ENCODE peak calls at places on chromosomes 3 and 15, in six cellular contexts. One of them, this sample, is unnamed.

GRCh38 chr15:77027697-77028450 is 32.9 kb downstream of the PSTPIP1 start:
- DNase-seq in GM23248: no peak
- DNase-seq in ovary: no peak
- DNase-seq in A549: no peak
- DNase-seq in PC-3: no peak
- DNase-seq in PC-9: no peak
- DNase-seq in this sample: no peak

GRCh38 chr3:114454592-114455251 is 160.9 kb downstream of the TIGIT start:
- DNase-seq in GM23248: peak; percentile 37
- DNase-seq in ovary: peak; percentile 43
- DNase-seq in A549: no peak
- DNase-seq in PC-3: no peak
- DNase-seq in PC-9: no peak
- DNase-seq in this sample: no peak

GRCh38 chr3:188571531-188572115 is 417.7 kb downstream of the LPP start:
- DNase-seq in GM23248: no peak
- DNase-seq in ovary: no peak
- DNase-seq in A549: no peak
- DNase-seq in PC-3: no peak
- DNase-seq in PC-9: no peak
- DNase-seq in this sample: no peak

GRCh38 chr15:101092867-101093202 is 159.0 kb downstream of the CHSY1 start:
- DNase-seq in GM23248: no peak
- DNase-seq in ovary: no peak
- DNase-seq in A549: no peak
- DNase-seq in PC-3: no peak
- DNase-seq in PC-9: no peak
- DNase-seq in this sample: no peak

GRCh38 chr3:183182732-183183610 is 20.4 kb upstream of the LAMP3 start:
- DNase-seq in GM23248: no peak
- DNase-seq in ovary: no peak
- DNase-seq in A549: no peak
- DNase-seq in PC-3: peak; percentile 42
- DNase-seq in PC-9: no peak
- DNase-seq in this sample: peak; percentile 49

GRCh38 chr3:177250108-177250507 is 52.8 kb upstream of the TBL1XR1 start:
- DNase-seq in GM23248: no peak
- DNase-seq in ovary: no peak
- DNase-seq in A549: no peak
- DNase-seq in PC-3: no peak
- DNase-seq in PC-9: no peak
- DNase-seq in this sample: no peak

GRCh38 chr3:188950832-188951489 is 220.8 kb upstream of the TPRG1 start:
- DNase-seq in GM23248: peak; percentile 98
- DNase-seq in ovary: peak; percentile 82
- DNase-seq in A549: peak; percentile 92
- DNase-seq in PC-3: peak; percentile 97
- DNase-seq in PC-9: peak; percentile 79
- DNase-seq in this sample: peak; percentile 93

GRCh38 chr3:171825222-171825828 is 15.0 kb upstream of the PLD1 start:
- DNase-seq in GM23248: peak; percentile 88
- DNase-seq in ovary: no peak
- DNase-seq in A549: peak; percentile 60
- DNase-seq in PC-3: no peak
- DNase-seq in PC-9: no peak
- DNase-seq in this sample: no peak

GRCh38 chr3:124107074-124107473 is 115.2 kb upstream of the ROPN1 start:
- DNase-seq in GM23248: peak; percentile 45
- DNase-seq in ovary: no peak
- DNase-seq in A549: no peak
- DNase-seq in PC-3: no peak
- DNase-seq in PC-9: no peak
- DNase-seq in this sample: no peak

GRCh38 chr3:16824085-16824696 is 60.6 kb upstream of the PLCL2 start:
- DNase-seq in GM23248: no peak
- DNase-seq in ovary: no peak
- DNase-seq in A549: no peak
- DNase-seq in PC-3: no peak
- DNase-seq in PC-9: no peak
- DNase-seq in this sample: no peak

GRCh38 chr15:86073281-86073680 is 6.4 kb upstream of the AGBL1 start:
- DNase-seq in GM23248: no peak
- DNase-seq in ovary: no peak
- DNase-seq in A549: no peak
- DNase-seq in PC-3: no peak
- DNase-seq in PC-9: no peak
- DNase-seq in this sample: no peak

GRCh38 chr15:57149196-57149595 is 227.1 kb upstream of the CGNL1 start:
- DNase-seq in GM23248: peak; percentile 61
- DNase-seq in ovary: no peak
- DNase-seq in A549: no peak
- DNase-seq in PC-3: no peak
- DNase-seq in PC-9: no peak
- DNase-seq in this sample: no peak

GRCh38 chr3:65905648-65906211 is 133.0 kb downstream of the MAGI1 start:
- DNase-seq in GM23248: peak; percentile 46
- DNase-seq in ovary: no peak
- DNase-seq in A549: no peak
- DNase-seq in PC-3: no peak
- DNase-seq in PC-9: no peak
- DNase-seq in this sample: no peak

GRCh38 chr3:172153335-172153861 is 114.0 kb downstream of the FNDC3B start:
- DNase-seq in GM23248: peak; percentile 99
- DNase-seq in ovary: peak; percentile 86
- DNase-seq in A549: peak; percentile 83
- DNase-seq in PC-3: peak; percentile 97
- DNase-seq in PC-9: peak; percentile 92
- DNase-seq in this sample: peak; percentile 99

GRCh38 chr15:58440922-58441321 is 9.1 kb downstream of the LIPC start:
- DNase-seq in GM23248: no peak
- DNase-seq in ovary: no peak
- DNase-seq in A549: peak; percentile 85
- DNase-seq in PC-3: peak; percentile 72
- DNase-seq in PC-9: peak; percentile 83
- DNase-seq in this sample: no peak

GRCh38 chr3:62875103-62876002 is at the start of gene CADPS:
- DNase-seq in GM23248: peak; percentile 78
- DNase-seq in ovary: peak; percentile 30
- DNase-seq in A549: no peak
- DNase-seq in PC-3: no peak
- DNase-seq in PC-9: no peak
- DNase-seq in this sample: peak; percentile 21

GRCh38 chr3:188389711-188390346 is 235.9 kb downstream of the LPP start:
- DNase-seq in GM23248: peak; percentile 55
- DNase-seq in ovary: no peak
- DNase-seq in A549: no peak
- DNase-seq in PC-3: no peak
- DNase-seq in PC-9: no peak
- DNase-seq in this sample: no peak

GRCh38 chr3:140164922-140165590 is 230.1 kb downstream of the CLSTN2 start:
- DNase-seq in GM23248: no peak
- DNase-seq in ovary: no peak
- DNase-seq in A549: no peak
- DNase-seq in PC-3: peak; percentile 2
- DNase-seq in PC-9: no peak
- DNase-seq in this sample: peak; percentile 75

GRCh38 chr3:146640955-146641867 is 36.1 kb upstream of the PLSCR5 start:
- DNase-seq in GM23248: peak; percentile 61
- DNase-seq in ovary: no peak
- DNase-seq in A549: peak; percentile 61
- DNase-seq in PC-3: peak; percentile 77
- DNase-seq in PC-9: peak; percentile 32
- DNase-seq in this sample: peak; percentile 15

GRCh38 chr3:45819543-45819942 is 22.4 kb downstream of the LZTFL1 start:
- DNase-seq in GM23248: peak; percentile 71
- DNase-seq in ovary: no peak
- DNase-seq in A549: no peak
- DNase-seq in PC-3: peak; percentile 59
- DNase-seq in PC-9: no peak
- DNase-seq in this sample: peak; percentile 52

GRCh38 chr3:122689587-122689986 is 8.9 kb downstream of the PARP14 start:
- DNase-seq in GM23248: peak; percentile 39
- DNase-seq in ovary: no peak
- DNase-seq in A549: peak; percentile 28
- DNase-seq in PC-3: peak; percentile 38
- DNase-seq in PC-9: no peak
- DNase-seq in this sample: no peak

GRCh38 chr15:68106656-68107055 is 52.5 kb downstream of the PIAS1 start:
- DNase-seq in GM23248: peak; percentile 8
- DNase-seq in ovary: no peak
- DNase-seq in A549: no peak
- DNase-seq in PC-3: no peak
- DNase-seq in PC-9: no peak
- DNase-seq in this sample: no peak

GRCh38 chr15:68032672-68033071 is 21.4 kb upstream of the PIAS1 start:
- DNase-seq in GM23248: no peak
- DNase-seq in ovary: no peak
- DNase-seq in A549: no peak
- DNase-seq in PC-3: no peak
- DNase-seq in PC-9: peak; percentile 19
- DNase-seq in this sample: no peak

GRCh38 chr3:41653575-41654239 is 308.2 kb downstream of the ULK4 start:
- DNase-seq in GM23248: no peak
- DNase-seq in ovary: no peak
- DNase-seq in A549: no peak
- DNase-seq in PC-3: no peak
- DNase-seq in PC-9: no peak
- DNase-seq in this sample: no peak

GRCh38 chr3:192637803-192638202 is 89.5 kb downstream of the FGF12 start:
- DNase-seq in GM23248: no peak
- DNase-seq in ovary: no peak
- DNase-seq in A549: no peak
- DNase-seq in PC-3: no peak
- DNase-seq in PC-9: no peak
- DNase-seq in this sample: no peak

GRCh38 chr3:100089802-100090668 is 24.3 kb downstream of the FILIP1L start:
- DNase-seq in GM23248: peak; percentile 89
- DNase-seq in ovary: no peak
- DNase-seq in A549: peak; percentile 49
- DNase-seq in PC-3: peak; percentile 67
- DNase-seq in PC-9: no peak
- DNase-seq in this sample: peak; percentile 56

GRCh38 chr15:38254065-38254883 is 1.6 kb downstream of the SPRED1 start:
- DNase-seq in GM23248: peak; percentile 77
- DNase-seq in ovary: peak; percentile 38
- DNase-seq in A549: peak; percentile 60
- DNase-seq in PC-3: peak; percentile 67
- DNase-seq in PC-9: peak; percentile 32
- DNase-seq in this sample: peak; percentile 29

GRCh38 chr15:29556385-29556784 is 265.9 kb downstream of the TJP1 start:
- DNase-seq in GM23248: peak; percentile 44
- DNase-seq in ovary: no peak
- DNase-seq in A549: no peak
- DNase-seq in PC-3: no peak
- DNase-seq in PC-9: no peak
- DNase-seq in this sample: no peak

GRCh38 chr3:56593455-56594158 is 36.6 kb downstream of the CCDC66 start:
- DNase-seq in GM23248: no peak
- DNase-seq in ovary: no peak
- DNase-seq in A549: no peak
- DNase-seq in PC-3: peak; percentile 13
- DNase-seq in PC-9: no peak
- DNase-seq in this sample: no peak

GRCh38 chr3:57164217-57164605 is 942 bp downstream of the IL17RD start:
- DNase-seq in GM23248: peak; percentile 74
- DNase-seq in ovary: peak; percentile 65
- DNase-seq in A549: no peak
- DNase-seq in PC-3: no peak
- DNase-seq in PC-9: no peak
- DNase-seq in this sample: no peak

GRCh38 chr3:134753999-134754742 is 40.9 kb upstream of the EPHB1 start:
- DNase-seq in GM23248: peak; percentile 15
- DNase-seq in ovary: no peak
- DNase-seq in A549: no peak
- DNase-seq in PC-3: no peak
- DNase-seq in PC-9: no peak
- DNase-seq in this sample: peak; percentile 19

GRCh38 chr3:169664034-169664820 is 715 bp upstream of the MECOM start:
- DNase-seq in GM23248: no peak
- DNase-seq in ovary: no peak
- DNase-seq in A549: no peak
- DNase-seq in PC-3: peak; percentile 22
- DNase-seq in PC-9: peak; percentile 3
- DNase-seq in this sample: no peak

GRCh38 chr3:119428538-119428937 is 34.9 kb downstream of the TMEM39A start:
- DNase-seq in GM23248: no peak
- DNase-seq in ovary: no peak
- DNase-seq in A549: peak; percentile 36
- DNase-seq in PC-3: no peak
- DNase-seq in PC-9: no peak
- DNase-seq in this sample: no peak
- H3K9me3 ChIP-seq in GM23248: no peaks in the 10 kb centered on the region
- H3K9me3 ChIP-seq in ovary: peaks cover 8% of the 10 kb centered on the region
- H3K9me3 ChIP-seq in A549: peaks cover 63% of the 10 kb centered on the region
- H3K9me3 ChIP-seq in PC-3: peaks cover 17% of the 10 kb centered on the region
- H3K9me3 ChIP-seq in PC-9: peaks cover 59% of the 10 kb centered on the region
- H3K9me3 ChIP-seq in this sample: peaks cover 58% of the 10 kb centered on the region

GRCh38 chr15:98767692-98768091 is 119.4 kb downstream of the IGF1R start:
- DNase-seq in GM23248: no peak
- DNase-seq in ovary: no peak
- DNase-seq in A549: no peak
- DNase-seq in PC-3: no peak
- DNase-seq in PC-9: no peak
- DNase-seq in this sample: no peak
- H3K9me3 ChIP-seq in GM23248: no peaks in the 10 kb centered on the region
- H3K9me3 ChIP-seq in ovary: no peaks in the 10 kb centered on the region
- H3K9me3 ChIP-seq in A549: no peaks in the 10 kb centered on the region
- H3K9me3 ChIP-seq in PC-3: no peaks in the 10 kb centered on the region
- H3K9me3 ChIP-seq in PC-9: no peaks in the 10 kb centered on the region
- H3K9me3 ChIP-seq in this sample: no peaks in the 10 kb centered on the region

GRCh38 chr3:72678380-72678779 is 169.9 kb downstream of the SHQ1 start:
- DNase-seq in GM23248: no peak
- DNase-seq in ovary: no peak
- DNase-seq in A549: no peak
- DNase-seq in PC-3: no peak
- DNase-seq in PC-9: no peak
- DNase-seq in this sample: no peak
- H3K9me3 ChIP-seq in GM23248: no peaks in the 10 kb centered on the region
- H3K9me3 ChIP-seq in ovary: no peaks in the 10 kb centered on the region
- H3K9me3 ChIP-seq in A549: peaks cover 11% of the 10 kb centered on the region
- H3K9me3 ChIP-seq in PC-3: no peaks in the 10 kb centered on the region
- H3K9me3 ChIP-seq in PC-9: no peaks in the 10 kb centered on the region
- H3K9me3 ChIP-seq in this sample: no peaks in the 10 kb centered on the region

GRCh38 chr15:47933865-47934264 is 186.9 kb upstream of the SLC24A5 start:
- DNase-seq in GM23248: no peak
- DNase-seq in ovary: no peak
- DNase-seq in A549: no peak
- DNase-seq in PC-3: no peak
- DNase-seq in PC-9: no peak
- DNase-seq in this sample: no peak

GRCh38 chr15:47932829-47933696 is 187.7 kb upstream of the SLC24A5 start:
- DNase-seq in GM23248: no peak
- DNase-seq in ovary: no peak
- DNase-seq in A549: no peak
- DNase-seq in PC-3: no peak
- DNase-seq in PC-9: no peak
- DNase-seq in this sample: no peak

GRCh38 chr15:47937834-47938233 is 183.0 kb upstream of the SLC24A5 start:
- DNase-seq in GM23248: no peak
- DNase-seq in ovary: no peak
- DNase-seq in A549: no peak
- DNase-seq in PC-3: no peak
- DNase-seq in PC-9: no peak
- DNase-seq in this sample: no peak

GRCh38 chr15:47934342-47934741 is 186.4 kb upstream of the SLC24A5 start:
- DNase-seq in GM23248: no peak
- DNase-seq in ovary: no peak
- DNase-seq in A549: no peak
- DNase-seq in PC-3: no peak
- DNase-seq in PC-9: no peak
- DNase-seq in this sample: no peak
- H3K9me3 ChIP-seq in GM23248: no peaks in the 10 kb centered on the region
- H3K9me3 ChIP-seq in ovary: no peaks in the 10 kb centered on the region
- H3K9me3 ChIP-seq in A549: no peaks in the 10 kb centered on the region
- H3K9me3 ChIP-seq in PC-3: no peaks in the 10 kb centered on the region
- H3K9me3 ChIP-seq in PC-9: no peaks in the 10 kb centered on the region
- H3K9me3 ChIP-seq in this sample: no peaks in the 10 kb centered on the region

This sample was measured in MG63.